ENCODE peak calls at places on chromosome 2, in seven cellular contexts. K, V, X, C, S, H and A are unnamed samples.

GRCh38 chr2:217288472-217289063 is 428.7 kb upstream of the TNP1 start:
- DNase-seq in K (no peak), V (no peak), X (no peak), C (no peak), S (no peak), H (no peak), A (no peak)

GRCh38 chr2:59936031-59936430 is 617.4 kb downstream of the BCL11A start:
- DNase-seq in K (no peak), V (no peak), X (no peak), C (no peak), S (no peak), H (no peak), A (no peak)

GRCh38 chr2:199603748-199604291 is 146.1 kb upstream of the SATB2 start:
- DNase-seq in K (no peak), V (no peak), X (no peak), C (no peak), S (no peak), H (no peak), A (no peak)

GRCh38 chr2:3598197-3598910 is 3.4 kb downstream of the COLEC11 start:
- DNase-seq in K (no peak), V (no peak), X (no peak), C (no peak), S (no peak), H (no peak), A (no peak)

GRCh38 chr2:95053543-95053942 is 28.0 kb downstream of the MAL start:
- DNase-seq in K (no peak), V (no peak), X (peak), C (no peak), S (peak), H (no peak), A (no peak)

GRCh38 chr2:70104231-70105111 is 17.2 kb downstream of the PCBP1 start:
- DNase-seq in K (no peak), V (peak), X (peak), C (no peak), S (no peak), H (no peak), A (no peak)

GRCh38 chr2:138572318-138572717 is 70.7 kb downstream of the SPOPL start:
- DNase-seq in K (no peak), V (no peak), X (no peak), C (no peak), S (no peak), H (no peak), A (no peak)

GRCh38 chr2:128622371-128622770 is 303.7 kb upstream of the HS6ST1 start:
- DNase-seq in K (no peak), V (peak), X (no peak), C (no peak), S (no peak), H (no peak), A (no peak)

GRCh38 chr2:218261424-218262273 is 834 bp downstream of the GPBAR1 start:
- DNase-seq in K (no peak), V (no peak), X (no peak), C (no peak), S (no peak), H (no peak), A (no peak)

GRCh38 chr2:207399301-207399700 is 130.5 kb upstream of the CREB1 start:
- DNase-seq in K (no peak), V (no peak), X (no peak), C (no peak), S (no peak), H (no peak), A (no peak)

GRCh38 chr2:190409616-190410015 is 1.5 kb downstream of the MFSD6 start:
- DNase-seq in K (no peak), V (no peak), X (peak), C (no peak), S (no peak), H (no peak), A (no peak)

GRCh38 chr2:190408538-190409271 is 550 bp downstream of the MFSD6 start:
- DNase-seq in K (no peak), V (peak), X (peak), C (peak), S (no peak), H (peak), A (peak)

GRCh38 chr2:190407246-190407661 is 901 bp upstream of the MFSD6 start:
- DNase-seq in K (no peak), V (no peak), X (peak), C (no peak), S (no peak), H (no peak), A (no peak)

GRCh38 chr2:190406805-190407204 is 1.4 kb upstream of the MFSD6 start:
- DNase-seq in K (no peak), V (no peak), X (no peak), C (no peak), S (no peak), H (no peak), A (no peak)

DNA sequence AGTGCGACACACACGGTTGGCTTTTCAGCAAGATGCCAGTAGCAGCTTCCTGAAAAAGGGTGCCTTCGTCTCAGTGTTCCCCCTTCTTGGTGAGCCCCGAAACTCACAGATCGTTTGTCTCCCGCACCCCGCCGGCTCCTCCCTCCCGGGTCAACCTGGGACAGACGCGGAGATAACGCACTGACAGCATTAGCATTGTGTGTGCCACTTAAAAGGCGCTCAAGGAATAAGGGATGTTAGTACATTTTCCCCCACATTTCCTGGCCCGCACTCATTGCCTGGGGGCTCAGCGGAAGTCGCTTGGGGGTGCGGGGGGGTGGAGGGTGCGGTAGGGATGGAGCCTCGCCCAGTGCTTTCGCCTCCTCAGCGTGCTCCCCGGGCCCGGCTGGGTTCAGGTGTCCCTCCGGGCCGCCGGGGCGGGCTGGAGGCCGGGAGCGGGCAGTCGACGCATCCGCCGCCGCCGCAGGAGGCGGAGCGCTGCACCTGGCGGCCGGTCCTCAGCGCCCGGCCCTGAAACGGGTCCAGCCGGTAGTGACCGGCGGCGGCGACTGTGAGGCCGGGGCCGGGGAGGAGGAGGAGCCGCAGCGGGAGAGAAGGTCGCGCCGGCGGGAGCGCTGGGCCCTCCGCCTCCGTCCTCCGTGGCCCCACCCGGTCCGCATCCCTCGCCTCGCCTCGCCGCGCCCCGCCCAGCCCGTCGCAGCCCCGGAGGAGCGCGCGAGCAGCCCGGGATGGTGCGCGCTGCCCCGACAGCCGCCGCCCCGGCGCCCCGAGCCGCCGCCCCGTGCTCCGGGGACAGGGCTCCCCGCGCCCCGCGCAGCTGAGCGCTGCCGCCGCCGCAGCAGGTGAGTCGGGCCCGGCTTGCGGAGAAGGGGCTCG is at the start of gene MFSD6:
- DNase-seq in K (no peak), V (peak), X (peak), C (no peak), S (no peak), H (no peak), A (peak)
- TF ChIP-seq POLR2A in K (peak), V (peak), X (no peak), C (no peak), S (peak), H (no peak), A (peak)

GRCh38 chr2:185385157-185385556 is 353.4 kb upstream of the FSIP2 start:
- DNase-seq in K (no peak), V (no peak), X (no peak), C (no peak), S (no peak), H (no peak), A (no peak)
- TF ChIP-seq POLR2AphosphoS5 in K (no peak), V (no peak), X (no peak), C (no peak), S (no peak), H (no peak), A (no peak)

GRCh38 chr2:62461017-62461553 is 44.9 kb downstream of the TMEM17 start:
- DNase-seq in K (no peak), V (no peak), X (no peak), C (no peak), S (no peak), H (no peak), A (no peak)

GRCh38 chr2:62461707-62462106 is 44.3 kb downstream of the TMEM17 start:
- DNase-seq in K (no peak), V (no peak), X (no peak), C (no peak), S (no peak), H (no peak), A (no peak)

GRCh38 chr2:62459672-62460071 is 46.3 kb downstream of the TMEM17 start:
- DNase-seq in K (no peak), V (no peak), X (no peak), C (no peak), S (no peak), H (no peak), A (no peak)

GRCh38 chr2:62459106-62459505 is 46.9 kb downstream of the TMEM17 start:
- DNase-seq in K (no peak), V (no peak), X (no peak), C (no peak), S (no peak), H (no peak), A (no peak)

GRCh38 chr2:62460175-62460574 is 45.8 kb downstream of the TMEM17 start:
- DNase-seq in K (no peak), V (no peak), X (no peak), C (no peak), S (no peak), H (no peak), A (no peak)
- TF ChIP-seq POLR2A in K (no peak), V (no peak), X (no peak), C (no peak), S (no peak), H (no peak), A (no peak)

DNA sequence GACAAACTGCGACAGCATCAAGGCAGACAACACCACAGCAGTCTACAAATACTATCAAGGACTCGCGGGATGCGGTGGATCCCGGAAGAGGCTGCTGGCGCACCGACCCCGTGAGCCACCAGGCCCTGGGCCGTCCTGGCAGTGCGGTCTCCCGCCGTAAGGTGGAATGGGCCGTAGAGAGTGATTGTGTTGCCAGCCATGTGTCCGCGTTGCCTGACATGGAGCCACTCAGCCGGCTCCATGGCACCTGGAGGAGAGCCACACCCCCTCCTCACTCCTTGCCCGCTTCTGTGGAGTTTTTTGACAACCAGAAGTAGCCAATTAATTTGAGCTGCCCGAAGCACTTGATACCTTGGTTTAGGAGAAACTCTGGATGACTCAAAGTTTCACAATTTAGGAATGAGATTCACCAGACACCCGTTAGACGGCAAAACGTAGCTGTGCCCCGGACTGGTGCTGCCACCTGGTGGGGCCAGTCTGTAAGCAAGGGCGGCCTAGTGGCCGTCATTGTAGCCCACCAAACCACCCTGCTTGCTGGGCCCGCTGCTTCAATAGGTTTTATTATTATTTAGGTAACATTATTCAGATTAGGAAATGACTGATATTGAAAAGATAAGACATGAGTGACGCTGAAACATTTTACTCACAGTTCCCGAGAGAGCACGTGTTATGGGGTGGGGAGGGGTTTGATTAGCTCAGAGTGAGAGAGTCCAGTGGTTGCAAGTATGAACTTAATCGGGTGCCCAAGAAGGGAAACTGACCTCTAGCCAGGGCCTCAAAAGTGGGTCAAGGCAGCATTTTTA is 10.2 kb upstream of the IMP4 start:
- DNase-seq in K (no peak), V (peak), X (peak), C (peak), S (peak), H (peak), A (peak)
- TF ChIP-seq POLR2AphosphoS5 in K (no peak), V (no peak), X (no peak), C (no peak), S (no peak), H (no peak), A (no peak)